ENCODE peak calls at places on chromosomes 3 and 15, in ten cellular contexts. O, H, V, W, M, A, U, X, S and J are unnamed samples.

GRCh38 chr3:104596551-104596950 is 770.2 kb upstream of the ALCAM start:
- DNase-seq in O (peak), A (peak), U (peak), M (peak), X (peak), S (no peak), V (peak), H (no peak), W (no peak), J (peak)

GRCh38 chr3:146491303-146491702 is 21.9 kb upstream of the PLSCR2 start:
- DNase-seq in H (no peak), W (no peak), O (no peak), S (no peak), A (no peak), V (peak), M (no peak), U (peak), X (no peak), J (no peak)

GRCh38 chr3:19073341-19074105 is 74.8 kb upstream of the KCNH8 start:
- DNase-seq in O (no peak), V (no peak), M (no peak), X (no peak), U (no peak), A (no peak), S (no peak), H (no peak), W (no peak), J (no peak)

GRCh38 chr3:56054827-56055226 is 413.4 kb downstream of the ERC2 start:
- DNase-seq in O (no peak), M (no peak), H (no peak), X (no peak), W (no peak), U (no peak), A (no peak), S (peak), V (no peak), J (peak)

GRCh38 chr3:166444336-166444735 is 607.1 kb upstream of the BCHE start:
- DNase-seq in A (no peak), O (no peak), M (no peak), V (no peak), X (no peak), W (no peak), H (peak), S (no peak), U (no peak), J (peak)

GRCh38 chr3:15204005-15204404 is 2.0 kb upstream of the CAPN7 start:
- DNase-seq in W (no peak), O (no peak), S (no peak), A (no peak), X (peak), V (peak), M (no peak), U (no peak), H (no peak), J (no peak)

GRCh38 chr3:107542665-107543064 is 19.9 kb downstream of the BBX start:
- DNase-seq in S (no peak), H (no peak), A (no peak), X (no peak), V (peak), O (no peak), U (no peak), M (no peak), W (no peak), J (no peak)

GRCh38 chr3:105708980-105709379 is 159.8 kb downstream of the CBLB start:
- DNase-seq in W (no peak), A (no peak), V (no peak), H (no peak), S (no peak), M (no peak), X (no peak), U (no peak), O (no peak), J (no peak)

GRCh38 chr3:99542771-99543518 is 95.4 kb upstream of the COL8A1 start:
- DNase-seq in O (no peak), X (no peak), U (no peak), W (no peak), S (no peak), V (no peak), A (no peak), M (no peak), H (no peak), J (no peak)

GRCh38 chr3:160478338-160478737 is 28.8 kb upstream of the TRIM59 start:
- DNase-seq in U (peak), H (no peak), M (no peak), W (no peak), X (no peak), V (peak), O (no peak), S (no peak), A (no peak), J (no peak)

GRCh38 chr3:122921791-122922651 is 105.5 kb downstream of the SEMA5B start:
- DNase-seq in U (no peak), M (no peak), H (no peak), V (peak), O (peak), A (peak), W (no peak), S (no peak), X (no peak), J (no peak)

GRCh38 chr15:67197364-67197695 is 57.1 kb downstream of the AAGAB start:
- DNase-seq in M (no peak), S (no peak), W (no peak), A (no peak), U (no peak), H (no peak), O (no peak), V (no peak), X (no peak), J (no peak)

GRCh38 chr3:46546896-46547440 is 19.1 kb downstream of the LRRC2 start:
- DNase-seq in S (no peak), V (no peak), M (no peak), X (no peak), W (no peak), O (no peak), U (no peak), H (no peak), A (no peak), J (no peak)

GRCh38 chr15:37246856-37247255 is 146.5 kb upstream of the MEIS2 start:
- DNase-seq in O (no peak), A (no peak), M (no peak), U (no peak), V (no peak), H (no peak), X (no peak), S (no peak), W (no peak), J (no peak)

GRCh38 chr15:62931650-62932049 is 110.9 kb upstream of the TPM1 start:
- DNase-seq in M (no peak), O (no peak), A (no peak), H (no peak), X (no peak), U (no peak), W (no peak), V (no peak), S (no peak), J (no peak)

GRCh38 chr3:122786067-122786466 is 7.6 kb downstream of the HSPBAP1 start:
- DNase-seq in U (peak), X (no peak), H (no peak), M (no peak), S (no peak), V (peak), O (no peak), A (peak), W (no peak), J (no peak)

GRCh38 chr3:150170843-150171513 is 200.3 kb upstream of the PFN2 start:
- DNase-seq in H (no peak), O (no peak), S (peak), W (no peak), A (no peak), M (peak), X (no peak), U (no peak), V (peak), J (peak)

GRCh38 chr3:15122398-15122797 is 23.4 kb upstream of the RBSN start:
- DNase-seq in O (no peak), U (no peak), S (no peak), W (no peak), X (no peak), M (no peak), V (no peak), H (no peak), A (no peak), J (no peak)

GRCh38 chr3:150609988-150610387 is 6.9 kb downstream of the SELENOT start:
- DNase-seq in M (no peak), U (no peak), X (no peak), A (no peak), S (no peak), V (no peak), W (no peak), O (no peak), H (no peak), J (no peak)

GRCh38 chr15:31325432-31325975 is 1.1 kb upstream of the KLF13 start:
- DNase-seq in V (no peak), O (peak), U (peak), X (peak), A (no peak), S (peak), H (peak), W (peak), M (no peak), J (no peak)

GRCh38 chr15:89101302-89102191 is 13.3 kb downstream of the ABHD2 start:
- DNase-seq in S (peak), V (peak), H (peak), A (no peak), X (no peak), U (peak), O (no peak), M (no peak), W (no peak), J (no peak)

GRCh38 chr3:23594897-23595670 is 210.7 kb upstream of the UBE2E1 start:
- DNase-seq in M (no peak), S (no peak), V (peak), W (no peak), A (no peak), X (no peak), U (peak), H (no peak), O (no peak), J (no peak)

GRCh38 chr3:190728574-190729246 is 133.8 kb downstream of the GMNC start:
- DNase-seq in V (no peak), S (peak), U (peak), H (no peak), A (peak), M (no peak), X (peak), O (no peak), W (no peak), J (no peak)

GRCh38 chr3:53820084-53820483 is 26.1 kb downstream of the CHDH start:
- DNase-seq in V (no peak), M (no peak), O (no peak), W (no peak), S (no peak), H (no peak), A (no peak), U (no peak), X (no peak), J (no peak)

GRCh38 chr3:134029734-134030381 is at the start of gene SLCO2A1:
- DNase-seq in H (peak), O (no peak), X (peak), V (peak), U (peak), S (peak), A (peak), W (no peak), M (no peak), J (no peak)

GRCh38 chr3:114155370-114155821 is 23.5 kb downstream of the DRD3 start:
- DNase-seq in S (peak), U (peak), M (peak), H (no peak), X (peak), O (peak), V (peak), W (no peak), A (peak), J (no peak)

GRCh38 chr3:189534546-189534945 is 96.6 kb upstream of the TP63 start:
- DNase-seq in U (no peak), W (no peak), S (peak), M (no peak), A (no peak), O (no peak), X (no peak), H (no peak), V (no peak), J (no peak)

GRCh38 chr15:50227076-50227475 is 38.5 kb downstream of the HDC start:
- DNase-seq in V (peak), A (no peak), S (peak), W (no peak), H (no peak), X (peak), O (no peak), U (no peak), M (no peak), J (no peak)

GRCh38 chr3:186883686-186884058 is 41.2 kb downstream of the ADIPOQ start:
- DNase-seq in S (no peak), H (no peak), A (no peak), U (no peak), V (no peak), O (no peak), X (no peak), W (no peak), M (no peak), J (no peak)

GRCh38 chr3:52195823-52196331 is 2.1 kb upstream of the ALAS1 start:
- DNase-seq in S (no peak), W (no peak), X (no peak), V (peak), U (peak), O (no peak), A (no peak), M (no peak), H (no peak), J (no peak)

GRCh38 chr3:163196815-163197214 is 1700.2 kb downstream of the OTOL1 start:
- DNase-seq in O (no peak), X (no peak), U (no peak), H (no peak), A (no peak), S (no peak), W (no peak), M (no peak), V (no peak), J (no peak)

GRCh38 chr3:47475029-47475569 is 642 bp downstream of the SCAP start:
- DNase-seq in H (peak), O (no peak), A (peak), M (no peak), V (peak), X (peak), W (no peak), U (no peak), S (no peak), J (no peak)

GRCh38 chr3:140093742-140094141 is 158.8 kb downstream of the CLSTN2 start:
- DNase-seq in O (no peak), M (peak), H (peak), U (peak), A (no peak), V (peak), X (peak), S (peak), W (no peak), J (peak)

GRCh38 chr15:27086800-27087199 is 115.8 kb downstream of the GABRG3 start:
- DNase-seq in X (no peak), S (no peak), V (no peak), H (no peak), O (no peak), M (no peak), U (no peak), W (no peak), A (no peak), J (no peak)

GRCh38 chr3:146218880-146219866 is 31.7 kb downstream of the PLSCR4 start:
- DNase-seq in W (no peak), U (peak), H (no peak), M (peak), S (peak), X (peak), A (no peak), V (peak), O (peak), J (no peak)

GRCh38 chr3:60240558-60240957 is 1010.7 kb downstream of the FHIT start:
- DNase-seq in O (no peak), S (no peak), M (no peak), U (no peak), V (no peak), X (no peak), W (no peak), A (no peak), H (no peak), J (no peak)

GRCh38 chr15:83955806-83956265 is 279.7 kb upstream of the GOLGA6L4 start:
- DNase-seq in A (no peak), H (no peak), X (no peak), U (no peak), W (no peak), O (peak), S (no peak), M (no peak), V (no peak), J (no peak)

GRCh38 chr3:39144748-39145380 is 8.5 kb downstream of the CSRNP1 start:
- DNase-seq in H (no peak), O (no peak), W (no peak), X (no peak), A (no peak), V (no peak), S (no peak), U (no peak), M (no peak), J (no peak)

GRCh38 chr3:149615731-149616221 is 42.0 kb downstream of the WWTR1 start:
- DNase-seq in V (no peak), U (peak), H (no peak), M (no peak), S (no peak), A (no peak), W (no peak), O (no peak), X (no peak), J (no peak)

GRCh38 chr3:49750056-49750455 is 26.3 kb upstream of the GMPPB start:
- DNase-seq in X (no peak), M (no peak), W (no peak), H (no peak), A (no peak), S (no peak), O (no peak), V (peak), U (no peak), J (no peak)